ENCODE peak calls at places on chromosomes 6 and 20, in five cellular contexts. G, Q, J, X and Y are unnamed samples.

GRCh38 chr6:25454141-25454540 is 175.0 kb downstream of the CARMIL1 start:
- DNase-seq in G (no peak), Q (no peak), J (peak), X (no peak), Y (no peak)

GRCh38 chr6:31697555-31697954 is 5.6 kb downstream of the ABHD16A start:
- DNase-seq in G (no peak), Q (no peak), J (peak), X (no peak), Y (no peak)

GRCh38 chr6:45086685-45087084 is 241.4 kb upstream of the RUNX2 start:
- DNase-seq in G (no peak), Q (no peak), J (no peak), X (no peak), Y (no peak)

GRCh38 chr6:50602191-50602810 is 111.0 kb upstream of the TFAP2D start:
- DNase-seq in G (peak), Q (no peak), J (peak), X (no peak), Y (no peak)

GRCh38 chr6:43709654-43710303 is 22.2 kb upstream of the MRPS18A start:
- DNase-seq in G (no peak), Q (no peak), J (no peak), X (no peak), Y (peak)

GRCh38 chr20:400121-400450 is 8.0 kb upstream of the RBCK1 start:
- DNase-seq in G (no peak), Q (no peak), J (no peak), X (no peak), Y (no peak)

GRCh38 chr6:104710543-104711335 is 149.0 kb downstream of the HACE1 start:
- DNase-seq in G (no peak), Q (no peak), J (peak), X (no peak), Y (no peak)

GRCh38 chr20:24960861-24961260 is 11.8 kb downstream of the CST7 start:
- DNase-seq in G (no peak), Q (no peak), J (no peak), X (no peak), Y (no peak)

GRCh38 chr6:117328500-117328899 is 63.1 kb downstream of the VGLL2 start:
- DNase-seq in G (no peak), Q (no peak), J (no peak), X (no peak), Y (no peak)

GRCh38 chr6:142523485-142523884 is 221.7 kb downstream of the ADGRG6 start:
- DNase-seq in G (no peak), Q (no peak), J (no peak), X (no peak), Y (no peak)

GRCh38 chr20:61192254-61192950 is 59.7 kb upstream of the CDH4 start:
- DNase-seq in G (no peak), Q (no peak), J (peak), X (no peak), Y (no peak)

GRCh38 chr20:889932-890463 is 26.1 kb downstream of the ANGPT4 start:
- DNase-seq in G (no peak), Q (no peak), J (no peak), X (no peak), Y (no peak)

GRCh38 chr6:45209762-45210161 is 118.4 kb upstream of the RUNX2 start:
- DNase-seq in G (no peak), Q (no peak), J (no peak), X (no peak), Y (no peak)

GRCh38 chr6:160960067-160960466 is 31.5 kb upstream of the MAP3K4 start:
- DNase-seq in G (no peak), Q (no peak), J (no peak), X (no peak), Y (no peak)

GRCh38 chr20:43953919-43954617 is 39.4 kb downstream of the TOX2 start:
- DNase-seq in G (peak), Q (no peak), J (no peak), X (no peak), Y (peak)

GRCh38 chr6:42359021-42359420 is 92.7 kb downstream of the TRERF1 start:
- DNase-seq in G (no peak), Q (no peak), J (no peak), X (no peak), Y (no peak)

GRCh38 chr6:42260424-42260888 is 42.8 kb upstream of the MRPS10 start:
- DNase-seq in G (no peak), Q (no peak), J (peak), X (no peak), Y (peak)

GRCh38 chr20:9202440-9203080 is 133.7 kb downstream of the PLCB4 start:
- DNase-seq in G (peak), Q (no peak), J (no peak), X (no peak), Y (no peak)

GRCh38 chr6:112218563-112218962 is 35.8 kb downstream of the LAMA4 start:
- DNase-seq in G (peak), Q (no peak), J (peak), X (peak), Y (peak)

GRCh38 chr20:62512812-62513211 is 37.0 kb upstream of the GATA5 start:
- DNase-seq in G (no peak), Q (no peak), J (no peak), X (no peak), Y (no peak)

GRCh38 chr20:21516861-21517565 is 3.1 kb upstream of the NKX2-2 start:
- DNase-seq in G (no peak), Q (no peak), J (no peak), X (no peak), Y (peak)

GRCh38 chr20:21517566-21518277 is 3.9 kb upstream of the NKX2-2 start:
- DNase-seq in G (no peak), Q (no peak), J (no peak), X (no peak), Y (peak)

GRCh38 chr20:21515300-21516179 is 1.7 kb upstream of the NKX2-2 start:
- DNase-seq in G (no peak), Q (no peak), J (no peak), X (no peak), Y (peak)

GRCh38 chr20:21514553-21515251 is 838 bp upstream of the NKX2-2 start:
- DNase-seq in G (no peak), Q (no peak), J (no peak), X (no peak), Y (peak)

DNA sequence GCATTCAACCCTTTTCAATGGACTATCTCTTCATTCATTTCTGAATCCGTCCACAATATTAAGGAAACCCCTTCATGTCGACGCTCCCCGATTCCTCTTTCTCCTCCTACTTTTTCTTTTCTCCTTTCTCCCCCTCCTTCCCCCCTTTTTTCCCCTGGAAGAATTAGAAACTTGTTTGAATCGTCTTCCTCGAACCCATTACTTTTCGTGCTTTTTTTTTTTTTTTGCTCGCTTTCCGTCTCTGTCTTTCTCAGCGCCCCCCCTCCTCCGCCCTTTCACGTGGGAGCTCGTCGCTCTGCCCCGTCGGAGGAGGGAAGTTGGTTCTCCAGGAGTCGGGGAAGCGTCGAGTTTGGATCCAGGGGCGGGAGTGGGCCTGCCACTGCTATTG is 2.3 kb upstream of the NKX2-2 start:
- DNase-seq in G (no peak), Q (no peak), J (no peak), X (no peak), Y (no peak)
- H3K4me3 ChIP-seq in G (no peak), Q (no peak), J (no peak), X (no peak), Y (peak)

GRCh38 chr20:32527447-32528055 is 57.6 kb downstream of the NOL4L start:
- DNase-seq in G (no peak), Q (no peak), J (no peak), X (no peak), Y (peak)
- H3K4me3 ChIP-seq in G (no peak), Q (no peak), J (no peak), X (no peak), Y (no peak)

GRCh38 chr6:2857185-2857579 is 15.5 kb upstream of the SERPINB1 start:
- DNase-seq in G (no peak), Q (no peak), J (no peak), X (no peak), Y (no peak)

GRCh38 chr6:2861071-2861821 is 19.6 kb upstream of the SERPINB1 start:
- DNase-seq in G (no peak), Q (no peak), J (no peak), X (no peak), Y (peak)

GRCh38 chr6:2859325-2859700 is 17.6 kb upstream of the SERPINB1 start:
- DNase-seq in G (no peak), Q (no peak), J (no peak), X (no peak), Y (no peak)

GRCh38 chr6:2857580-2858337 is 16.1 kb upstream of the SERPINB1 start:
- DNase-seq in G (peak), Q (no peak), J (peak), X (no peak), Y (no peak)

GRCh38 chr6:2858678-2859324 is 17.1 kb upstream of the SERPINB1 start:
- DNase-seq in G (peak), Q (no peak), J (peak), X (no peak), Y (no peak)
- H3K4me3 ChIP-seq in G (no peak), Q (no peak), J (no peak), X (peak), Y (no peak)

GRCh38 chr6:150185697-150186096 is 42.9 kb downstream of the PPP1R14C start:
- DNase-seq in G (no peak), Q (no peak), J (no peak), X (no peak), Y (no peak)
- H3K4me3 ChIP-seq in G (no peak), Q (no peak), J (no peak), X (no peak), Y (no peak)

DNA sequence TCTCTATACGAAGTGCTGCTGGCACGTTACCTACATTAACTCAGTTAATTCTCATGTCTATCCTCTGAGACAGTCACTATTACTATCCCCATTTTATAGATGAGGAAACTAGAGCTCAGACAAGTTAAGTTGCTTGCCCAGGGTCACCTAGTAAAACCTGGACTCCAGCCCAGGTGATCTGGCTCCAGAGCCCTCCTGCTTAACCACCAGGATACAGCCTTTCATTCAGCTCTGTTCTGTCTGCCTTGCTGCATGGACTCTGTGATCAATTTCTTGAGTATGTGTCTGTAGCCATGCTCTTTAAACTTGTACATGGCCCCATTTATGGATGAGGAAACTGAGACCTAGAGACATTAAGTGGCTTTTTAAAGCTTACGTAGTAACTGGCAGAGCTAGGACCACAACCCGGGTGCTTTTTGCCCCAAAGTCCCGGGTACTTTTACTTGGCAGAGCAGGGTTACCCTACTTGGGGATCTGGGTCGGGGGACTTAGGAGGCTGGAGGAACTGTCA is 4.7 kb downstream of the CDKN1A start:
- DNase-seq in G (no peak), Q (no peak), J (no peak), X (no peak), Y (no peak)
- H3K4me3 ChIP-seq in G (no peak), Q (no peak), J (peak), X (peak), Y (no peak)

GRCh38 chr6:13275435-13275989 is 52.8 kb downstream of the TBC1D7 start:
- DNase-seq in G (no peak), Q (no peak), J (no peak), X (no peak), Y (no peak)
- H3K4me3 ChIP-seq in G (no peak), Q (no peak), J (no peak), X (no peak), Y (no peak)